ENCODE peak calls at places on chromosomes 1 and 21, in eight cellular contexts. T, X, E, R, V, I, Y and P are unnamed samples.

GRCh38 chr21:33229099-33229775 is 501 bp upstream of the IFNAR2 start:
- DNase-seq in T (no peak), X (no peak), E (no peak), R (no peak), V (no peak), I (no peak), Y (no peak), P (no peak)

GRCh38 chr1:21931171-21932093 is 5.7 kb downstream of the HSPG2 start:
- DNase-seq in T (peak), X (peak), E (peak), R (peak), V (peak), I (peak), Y (peak), P (no peak)

GRCh38 chr1:147824776-147825175 is 64.4 kb upstream of the GJA5 start:
- DNase-seq in T (no peak), X (no peak), E (no peak), R (no peak), V (no peak), I (no peak), Y (no peak), P (no peak)

GRCh38 chr1:221437924-221438323 is 304.0 kb downstream of the DUSP10 start:
- DNase-seq in T (no peak), X (no peak), E (no peak), R (no peak), V (no peak), I (peak), Y (no peak), P (no peak)

GRCh38 chr1:229942508-229942907 is 124.5 kb upstream of the GALNT2 start:
- DNase-seq in T (no peak), X (no peak), E (no peak), R (no peak), V (no peak), I (no peak), Y (no peak), P (no peak)

GRCh38 chr1:109785446-109786106 is 21.9 kb upstream of the EPS8L3 start:
- DNase-seq in T (peak), X (peak), E (no peak), R (no peak), V (peak), I (no peak), Y (no peak), P (no peak)

GRCh38 chr1:229380514-229381160 is 37.8 kb upstream of the CCSAP start:
- DNase-seq in T (no peak), X (no peak), E (no peak), R (no peak), V (no peak), I (no peak), Y (no peak), P (no peak)

GRCh38 chr1:230860617-230861384 is 7.5 kb downstream of the C1orf198 start:
- DNase-seq in T (no peak), X (no peak), E (no peak), R (no peak), V (no peak), I (no peak), Y (no peak), P (no peak)

GRCh38 chr1:151946366-151946764 is 37.1 kb upstream of the THEM4 start:
- DNase-seq in T (no peak), X (no peak), E (no peak), R (no peak), V (no peak), I (no peak), Y (peak), P (no peak)

GRCh38 chr1:220818421-220819173 is 31.9 kb downstream of the MTARC1 start:
- DNase-seq in T (peak), X (peak), E (no peak), R (peak), V (no peak), I (peak), Y (peak), P (no peak)

GRCh38 chr1:233885196-233886028 is 19.1 kb upstream of the SLC35F3 start:
- DNase-seq in T (no peak), X (no peak), E (no peak), R (no peak), V (no peak), I (no peak), Y (peak), P (no peak)

GRCh38 chr1:28510350-28511223 is 4.7 kb downstream of the RCC1 start:
- DNase-seq in T (no peak), X (no peak), E (no peak), R (peak), V (no peak), I (peak), Y (peak), P (no peak)

GRCh38 chr1:204615881-204616280 is 69.7 kb downstream of the LRRN2 start:
- DNase-seq in T (no peak), X (no peak), E (no peak), R (no peak), V (no peak), I (no peak), Y (no peak), P (no peak)

GRCh38 chr1:87129606-87130005 is 199.1 kb upstream of the LMO4 start:
- DNase-seq in T (peak), X (peak), E (no peak), R (no peak), V (no peak), I (no peak), Y (no peak), P (no peak)

GRCh38 chr1:31476891-31477846 is 64.2 kb downstream of the SERINC2 start:
- DNase-seq in T (no peak), X (no peak), E (no peak), R (no peak), V (no peak), I (no peak), Y (no peak), P (no peak)

GRCh38 chr1:37958690-37959089 is 11.8 kb upstream of the INPP5B start:
- DNase-seq in T (no peak), X (no peak), E (no peak), R (no peak), V (no peak), I (peak), Y (peak), P (no peak)

GRCh38 chr1:216325946-216326345 is 97.3 kb downstream of the USH2A start:
- DNase-seq in T (no peak), X (no peak), E (no peak), R (no peak), V (no peak), I (peak), Y (no peak), P (no peak)

GRCh38 chr1:177858222-177858894 is 111.5 kb downstream of the SEC16B start:
- DNase-seq in T (no peak), X (peak), E (no peak), R (peak), V (no peak), I (peak), Y (no peak), P (no peak)

GRCh38 chr1:1156140-1157032 is 17.3 kb upstream of the TTLL10 start:
- DNase-seq in T (no peak), X (no peak), E (no peak), R (no peak), V (no peak), I (no peak), Y (no peak), P (no peak)

GRCh38 chr1:1157033-1157365 is 16.7 kb upstream of the TTLL10 start:
- DNase-seq in T (no peak), X (no peak), E (no peak), R (no peak), V (no peak), I (no peak), Y (no peak), P (no peak)

GRCh38 chr1:1157914-1158710 is 15.6 kb upstream of the TTLL10 start:
- DNase-seq in T (peak), X (peak), E (no peak), R (peak), V (peak), I (no peak), Y (no peak), P (no peak)

GRCh38 chr1:1155258-1155657 is 18.4 kb upstream of the TTLL10 start:
- DNase-seq in T (no peak), X (no peak), E (no peak), R (no peak), V (no peak), I (no peak), Y (no peak), P (no peak)

GRCh38 chr1:1157426-1157913 is 16.2 kb upstream of the TTLL10 start:
- DNase-seq in T (peak), X (peak), E (peak), R (peak), V (peak), I (peak), Y (peak), P (peak)
- TF ChIP-seq POLR2A in T (no peak), X (peak), E (no peak), R (peak), V (peak), I (peak), Y (peak), P (peak)

GRCh38 chr1:174953657-174954435 is 45.9 kb upstream of the CACYBP start:
- DNase-seq in T (no peak), X (no peak), E (no peak), R (no peak), V (no peak), I (no peak), Y (peak), P (no peak)

GRCh38 chr1:174949645-174950044 is 50.1 kb upstream of the CACYBP start:
- DNase-seq in T (no peak), X (no peak), E (no peak), R (no peak), V (no peak), I (no peak), Y (no peak), P (no peak)

GRCh38 chr1:174956086-174956485 is 43.7 kb upstream of the CACYBP start:
- DNase-seq in T (no peak), X (no peak), E (no peak), R (no peak), V (no peak), I (no peak), Y (no peak), P (no peak)

GRCh38 chr1:174954686-174955669 is 44.8 kb upstream of the CACYBP start:
- DNase-seq in T (no peak), X (no peak), E (no peak), R (peak), V (no peak), I (no peak), Y (no peak), P (no peak)

DNA sequence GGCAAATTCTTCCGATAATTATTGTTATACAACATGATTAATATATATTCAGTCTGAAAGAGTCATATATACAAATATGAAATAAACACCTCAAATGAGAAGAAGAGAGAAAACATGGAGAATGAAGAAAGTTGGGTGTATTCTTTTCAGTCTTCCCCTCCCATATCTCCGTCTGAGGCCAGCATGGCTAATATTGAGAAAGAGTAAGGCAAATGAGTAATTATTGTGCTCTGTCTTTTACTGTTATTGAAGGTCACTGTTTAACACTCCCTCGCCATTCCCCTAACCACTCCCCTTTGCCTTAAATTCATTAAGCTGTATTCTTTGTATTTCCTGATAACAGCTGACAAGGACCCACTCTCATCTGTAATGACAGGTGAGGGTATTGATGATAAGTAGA is 46.6 kb upstream of the CACYBP start:
- DNase-seq in T (no peak), X (no peak), E (no peak), R (no peak), V (no peak), I (no peak), Y (no peak), P (no peak)
- H3K27ac ChIP-seq in T (no peak), X (no peak), E (no peak), R (no peak), V (peak), I (no peak), Y (no peak), P (no peak)

GRCh38 chr1:206864939-206865671 is at the start of gene IL20:
- DNase-seq in T (peak), X (peak), E (peak), R (peak), V (peak), I (peak), Y (peak), P (peak)
- TF ChIP-seq CTCF in T (no peak), X (peak), E (peak), R (peak), V (no peak), I (peak), Y (peak), P (peak)

GRCh38 chr1:10663668-10664035 is 132.8 kb downstream of the CASZ1 start:
- DNase-seq in T (peak), X (peak), E (no peak), R (no peak), V (peak), I (peak), Y (no peak), P (no peak)
- TF ChIP-seq POLR2A in T (no peak), X (no peak), E (no peak), R (no peak), V (no peak), I (no peak), Y (no peak), P (no peak)

DNA sequence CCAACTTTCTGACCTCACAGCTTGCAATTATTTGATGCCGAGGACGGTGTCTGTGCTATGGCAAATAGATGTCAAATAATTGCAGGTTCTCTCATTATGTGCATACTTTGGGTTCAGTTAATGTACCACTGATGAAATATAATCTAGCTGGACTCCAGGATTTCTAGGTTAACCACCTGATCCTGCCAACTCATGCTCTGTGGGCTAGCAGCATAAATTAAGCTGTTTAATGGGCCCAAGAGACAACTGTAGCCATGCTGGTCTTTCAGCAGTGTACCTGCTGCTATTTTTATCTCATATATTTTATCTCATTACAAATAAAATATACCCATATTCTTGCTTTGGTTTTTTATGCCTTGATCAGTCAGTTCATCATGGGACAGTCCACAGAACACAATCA is 43.3 kb upstream of the HP1BP3 start:
- DNase-seq in T (no peak), X (no peak), E (no peak), R (no peak), V (no peak), I (no peak), Y (no peak), P (no peak)
- H3K27ac ChIP-seq in T (no peak), X (no peak), E (no peak), R (no peak), V (no peak), I (no peak), Y (peak), P (no peak)

DNA sequence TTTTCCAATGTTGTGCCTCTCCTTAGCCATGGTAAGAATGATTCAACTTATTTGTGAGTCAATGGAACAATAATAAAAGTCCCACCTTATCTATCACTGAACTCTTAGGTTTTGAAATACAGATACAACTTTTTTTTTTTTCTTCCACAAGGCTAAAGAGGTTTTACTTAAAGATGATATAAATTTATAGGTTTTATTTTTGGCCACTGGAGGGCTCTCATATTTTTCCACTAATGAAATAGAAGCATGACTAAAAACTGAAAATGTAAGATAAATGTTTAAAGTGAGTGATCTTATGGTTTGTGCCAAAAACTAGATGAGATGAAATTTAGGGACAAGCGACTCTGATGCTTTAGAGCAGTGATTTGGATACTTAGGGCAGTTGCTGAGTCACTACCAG is 499.0 kb downstream of the NUF2 start:
- DNase-seq in T (no peak), X (no peak), E (no peak), R (peak), V (no peak), I (no peak), Y (no peak), P (no peak)
- TF ChIP-seq CTCF in T (no peak), X (no peak), E (no peak), R (no peak), V (no peak), I (no peak), Y (peak), P (peak)

GRCh38 chr21:14486869-14487268 is 59.2 kb downstream of the SAMSN1 start:
- DNase-seq in T (no peak), X (no peak), E (no peak), R (no peak), V (no peak), I (no peak), Y (no peak), P (no peak)
- TF ChIP-seq POLR2A in T (no peak), X (no peak), E (no peak), R (no peak), V (no peak), I (no peak), Y (no peak), P (no peak)

GRCh38 chr21:42469272-42469671 is 26.8 kb downstream of the RSPH1 start:
- DNase-seq in T (no peak), X (no peak), E (no peak), R (no peak), V (no peak), I (no peak), Y (no peak), P (no peak)

GRCh38 chr21:42467613-42467983 is 28.4 kb downstream of the RSPH1 start:
- DNase-seq in T (no peak), X (no peak), E (no peak), R (no peak), V (no peak), I (no peak), Y (no peak), P (no peak)

GRCh38 chr21:42468511-42469131 is 27.4 kb downstream of the RSPH1 start:
- DNase-seq in T (no peak), X (no peak), E (no peak), R (no peak), V (no peak), I (no peak), Y (no peak), P (no peak)

GRCh38 chr21:42465008-42465878 is 30.8 kb downstream of the RSPH1 start:
- DNase-seq in T (no peak), X (no peak), E (no peak), R (no peak), V (peak), I (no peak), Y (no peak), P (no peak)

GRCh38 chr21:42466700-42467612 is 29.1 kb downstream of the RSPH1 start:
- DNase-seq in T (no peak), X (no peak), E (no peak), R (no peak), V (no peak), I (peak), Y (peak), P (no peak)
- H3K27ac ChIP-seq in T (no peak), X (no peak), E (no peak), R (no peak), V (peak), I (no peak), Y (no peak), P (no peak)